ENCODE peak calls at places on chromosomes 12 and 14, in six cellular contexts. Y, B, T, Q, D and W are unnamed samples.

GRCh38 chr14:96095581-96096476 is 56.7 kb downstream of the C14orf132 start:
- DNase-seq in Y (no peak), B (no peak), T (no peak), Q (no peak), D (no peak), W (peak; percentile 69)

GRCh38 chr14:94663965-94664704 is 51.9 kb downstream of the SERPINA3 start:
- DNase-seq in Y (no peak), B (no peak), T (no peak), Q (no peak), D (no peak), W (peak; percentile 37)

GRCh38 chr14:54814076-54814475 is 88.5 kb downstream of the GCH1 start:
- DNase-seq in Y (no peak), B (no peak), T (no peak), Q (no peak), D (no peak), W (no peak)

GRCh38 chr12:6423267-6424007 is 21.3 kb upstream of the CD27 start:
- DNase-seq in Y (peak; percentile 79), B (peak; percentile 65), T (peak; percentile 87), Q (peak; percentile 94), D (peak; percentile 89), W (no peak)

GRCh38 chr12:6347367-6348338 is 5.8 kb upstream of the TNFRSF1A start:
- DNase-seq in Y (peak; percentile 61), B (no peak), T (no peak), Q (peak; percentile 66), D (no peak), W (no peak)

GRCh38 chr12:117646595-117646994 is 285.2 kb upstream of the NOS1 start:
- DNase-seq in Y (no peak), B (no peak), T (no peak), Q (no peak), D (no peak), W (no peak)

GRCh38 chr12:4996714-4997113 is 47.0 kb upstream of the KCNA5 start:
- DNase-seq in Y (no peak), B (no peak), T (no peak), Q (no peak), D (no peak), W (no peak)

GRCh38 chr14:52312872-52313492 is 1.1 kb upstream of the PTGER2 start:
- DNase-seq in Y (no peak), B (no peak), T (no peak), Q (no peak), D (no peak), W (no peak)

GRCh38 chr14:105315211-105315721 is 718 bp downstream of the PACS2 start:
- DNase-seq in Y (no peak), B (peak; percentile 53), T (peak; percentile 77), Q (peak; percentile 56), D (peak; percentile 44), W (peak; percentile 84)

GRCh38 chr12:55842681-55843429 is at the start of gene MMP19:
- DNase-seq in Y (no peak), B (no peak), T (no peak), Q (no peak), D (no peak), W (no peak)

GRCh38 chr12:24014853-24015590 is 65.6 kb upstream of the SOX5 start:
- DNase-seq in Y (no peak), B (no peak), T (no peak), Q (no peak), D (no peak), W (no peak)

GRCh38 chr14:64442300-64442988 is 22.9 kb upstream of the AKAP5 start:
- DNase-seq in Y (peak; percentile 25), B (no peak), T (no peak), Q (peak; percentile 55), D (peak; percentile 88), W (no peak)

GRCh38 chr14:33986804-33987203 is 35.9 kb upstream of the EGLN3 start:
- DNase-seq in Y (no peak), B (no peak), T (no peak), Q (no peak), D (no peak), W (no peak)

GRCh38 chr14:77498984-77499527 is 440 bp upstream of the ISM2 start:
- DNase-seq in Y (no peak), B (no peak), T (peak; percentile 59), Q (no peak), D (peak; percentile 38), W (no peak)

GRCh38 chr12:3924761-3925160 is 51.6 kb upstream of the PARP11 start:
- DNase-seq in Y (no peak), B (no peak), T (no peak), Q (no peak), D (no peak), W (no peak)

GRCh38 chr12:48001426-48002178 is 2.7 kb downstream of the COL2A1 start:
- DNase-seq in Y (peak; percentile 60), B (no peak), T (no peak), Q (peak; percentile 27), D (peak; percentile 83), W (no peak)

GRCh38 chr12:127987199-127987901 is 279.6 kb upstream of the TMEM132C start:
- DNase-seq in Y (no peak), B (no peak), T (no peak), Q (no peak), D (peak; percentile 55), W (no peak)

GRCh38 chr14:105123981-105124836 is 44.4 kb downstream of the JAG2 start:
- DNase-seq in Y (no peak), B (no peak), T (no peak), Q (no peak), D (no peak), W (no peak)

GRCh38 chr12:10101042-10101579 is 2.3 kb upstream of the CLEC1A start:
- DNase-seq in Y (no peak), B (no peak), T (no peak), Q (peak; percentile 3), D (no peak), W (no peak)

GRCh38 chr14:61562321-61563161 is 132.8 kb upstream of the HIF1A start:
- DNase-seq in Y (no peak), B (peak; percentile 10), T (no peak), Q (no peak), D (no peak), W (peak; percentile 87)

GRCh38 chr12:124898200-124898950 is 16.1 kb downstream of the UBC start:
- DNase-seq in Y (no peak), B (peak; percentile 35), T (peak; percentile 74), Q (no peak), D (peak; percentile 49), W (no peak)

GRCh38 chr14:63910593-63911363 is 58.0 kb downstream of the SYNE2 start:
- DNase-seq in Y (no peak), B (no peak), T (no peak), Q (peak; percentile 37), D (no peak), W (no peak)

GRCh38 chr12:25591132-25591531 is 38.0 kb upstream of the LMNTD1 start:
- DNase-seq in Y (no peak), B (no peak), T (no peak), Q (no peak), D (no peak), W (no peak)

GRCh38 chr12:106097011-106097410 is 41.7 kb downstream of the NUAK1 start:
- DNase-seq in Y (no peak), B (no peak), T (no peak), Q (no peak), D (no peak), W (no peak)

GRCh38 chr12:106093246-106093645 is 45.5 kb downstream of the NUAK1 start:
- DNase-seq in Y (no peak), B (no peak), T (no peak), Q (no peak), D (no peak), W (no peak)

GRCh38 chr12:106091421-106091820 is 47.3 kb downstream of the NUAK1 start:
- DNase-seq in Y (no peak), B (no peak), T (no peak), Q (no peak), D (no peak), W (no peak)

GRCh38 chr12:106096376-106096775 is 42.4 kb downstream of the NUAK1 start:
- DNase-seq in Y (no peak), B (no peak), T (no peak), Q (peak; percentile 28), D (no peak), W (no peak)

DNA sequence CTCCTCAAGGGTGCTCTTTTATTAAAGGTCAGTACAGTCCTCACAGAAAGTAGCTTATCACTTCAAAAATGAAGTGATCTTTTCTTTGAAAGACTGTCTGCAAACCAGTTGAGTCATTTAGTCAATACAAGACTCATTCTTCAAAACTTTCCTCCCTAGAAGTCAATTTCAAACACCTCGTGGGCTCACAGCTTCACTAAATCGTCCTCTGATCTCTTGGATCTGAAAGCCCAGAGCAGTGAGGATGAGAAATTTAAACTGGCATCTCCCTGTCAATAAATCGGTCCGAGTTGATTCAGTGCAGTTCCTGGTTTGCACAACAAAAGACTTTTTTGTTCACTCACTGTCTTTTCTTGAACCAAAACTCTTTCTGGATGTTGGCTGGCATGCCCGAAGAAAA is 44.5 kb downstream of the NUAK1 start:
- DNase-seq in Y (no peak), B (no peak), T (no peak), Q (no peak), D (no peak), W (no peak)
- H3K4me1 ChIP-seq in Y (peaks cover 100% of the 10 kb centered on the region), B (no peaks in the 10 kb centered on the region), T (peaks cover 39% of the 10 kb centered on the region), Q (peaks cover 20% of the 10 kb centered on the region), D (no peaks in the 10 kb centered on the region), W (peaks cover 7% of the 10 kb centered on the region)

GRCh38 chr14:100279563-100279962 is 26.7 kb downstream of the SLC25A29 start:
- DNase-seq in Y (no peak), B (no peak), T (peak; percentile 51), Q (no peak), D (no peak), W (no peak)
- H3K4me1 ChIP-seq in Y (peaks cover 59% of the 10 kb centered on the region), B (no peaks in the 10 kb centered on the region), T (peaks cover 58% of the 10 kb centered on the region), Q (peaks cover 92% of the 10 kb centered on the region), D (peaks cover 10% of the 10 kb centered on the region), W (peaks cover 35% of the 10 kb centered on the region)

GRCh38 chr12:92080390-92081285 is 65.0 kb downstream of the BTG1 start:
- DNase-seq in Y (no peak), B (no peak), T (no peak), Q (no peak), D (peak; percentile 72), W (no peak)

GRCh38 chr12:92076106-92076505 is 69.5 kb downstream of the BTG1 start:
- DNase-seq in Y (no peak), B (no peak), T (no peak), Q (no peak), D (no peak), W (no peak)

GRCh38 chr12:92079054-92079385 is 66.6 kb downstream of the BTG1 start:
- DNase-seq in Y (no peak), B (no peak), T (no peak), Q (no peak), D (no peak), W (no peak)

GRCh38 chr12:92077530-92077929 is 68.1 kb downstream of the BTG1 start:
- DNase-seq in Y (no peak), B (no peak), T (no peak), Q (no peak), D (no peak), W (no peak)

GRCh38 chr12:92078167-92079053 is 67.2 kb downstream of the BTG1 start:
- DNase-seq in Y (no peak), B (no peak), T (no peak), Q (no peak), D (no peak), W (no peak)
- H3K4me1 ChIP-seq in Y (peaks cover 61% of the 10 kb centered on the region), B (peaks cover 4% of the 10 kb centered on the region), T (peaks cover 40% of the 10 kb centered on the region), Q (peaks cover 38% of the 10 kb centered on the region), D (peaks cover 66% of the 10 kb centered on the region), W (peaks cover 40% of the 10 kb centered on the region)

DNA sequence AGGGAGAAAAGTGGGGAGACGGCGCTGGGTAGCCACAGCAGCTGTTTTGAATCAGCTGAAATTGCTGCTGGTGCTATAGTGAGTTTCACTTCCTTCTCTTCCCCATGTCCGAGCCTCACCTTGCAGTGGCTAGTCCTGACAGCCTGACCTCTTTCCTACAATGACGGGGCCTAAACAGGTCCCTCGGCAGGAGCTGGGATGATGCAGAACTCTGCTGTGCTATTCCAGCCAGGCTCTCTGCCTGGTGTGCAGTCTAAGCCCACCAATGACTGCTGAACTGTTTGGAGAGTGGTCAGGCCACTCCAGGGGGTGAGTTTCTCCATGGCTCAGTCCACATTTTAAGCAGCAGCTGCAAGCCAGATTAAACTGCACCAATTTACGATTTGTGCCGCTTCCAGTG is 207.3 kb downstream of the TTC7B start:
- DNase-seq in Y (no peak), B (no peak), T (no peak), Q (no peak), D (no peak), W (no peak)
- H3K4me1 ChIP-seq in Y (peaks cover 61% of the 10 kb centered on the region), B (no peaks in the 10 kb centered on the region), T (peaks cover 22% of the 10 kb centered on the region), Q (no peaks in the 10 kb centered on the region), D (peaks cover 12% of the 10 kb centered on the region), W (no peaks in the 10 kb centered on the region)